ENCODE peak calls at places on chromosome 5, in nine cellular contexts. One of them, this sample, is unnamed.

GRCh38 chr5:72018158-72018803 is 89.0 kb upstream of the MAP1B start:
- DNase-seq in spleen: peak; percentile 72
- DNase-seq in IMR-90: peak; percentile 58
- DNase-seq in sigmoid colon: no peak
- DNase-seq in Peyer's patch: peak; percentile 88
- DNase-seq in body of pancreas: peak; percentile 62
- DNase-seq in HCT116: peak; percentile 57
- DNase-seq in transverse colon: peak; percentile 71
- DNase-seq in testis: peak; percentile 84
- DNase-seq in this sample: no peak

GRCh38 chr5:115196161-115196560 is 26.5 kb upstream of the TRIM36 start:
- DNase-seq in HCT116: no peak
- DNase-seq in sigmoid colon: no peak
- DNase-seq in transverse colon: no peak
- DNase-seq in IMR-90: no peak
- DNase-seq in body of pancreas: no peak
- DNase-seq in testis: no peak
- DNase-seq in spleen: no peak
- DNase-seq in Peyer's patch: no peak
- DNase-seq in this sample: no peak

GRCh38 chr5:24225051-24225450 is 419.7 kb downstream of the CDH10 start:
- DNase-seq in IMR-90: no peak
- DNase-seq in testis: no peak
- DNase-seq in body of pancreas: no peak
- DNase-seq in sigmoid colon: no peak
- DNase-seq in spleen: no peak
- DNase-seq in transverse colon: no peak
- DNase-seq in Peyer's patch: no peak
- DNase-seq in HCT116: no peak
- DNase-seq in this sample: no peak

GRCh38 chr5:157718529-157718928 is 12.7 kb upstream of the THG1L start:
- DNase-seq in body of pancreas: no peak
- DNase-seq in Peyer's patch: no peak
- DNase-seq in IMR-90: peak; percentile 77
- DNase-seq in sigmoid colon: no peak
- DNase-seq in spleen: no peak
- DNase-seq in transverse colon: no peak
- DNase-seq in HCT116: peak; percentile 19
- DNase-seq in testis: no peak
- DNase-seq in this sample: no peak

GRCh38 chr5:109388407-109388806 is 21.4 kb downstream of the PJA2 start:
- DNase-seq in HCT116: no peak
- DNase-seq in testis: no peak
- DNase-seq in Peyer's patch: no peak
- DNase-seq in sigmoid colon: no peak
- DNase-seq in IMR-90: peak; percentile 53
- DNase-seq in transverse colon: no peak
- DNase-seq in body of pancreas: no peak
- DNase-seq in spleen: no peak
- DNase-seq in this sample: no peak

GRCh38 chr5:22651355-22651754 is 201.8 kb downstream of the CDH12 start:
- DNase-seq in HCT116: no peak
- DNase-seq in spleen: no peak
- DNase-seq in body of pancreas: no peak
- DNase-seq in sigmoid colon: no peak
- DNase-seq in Peyer's patch: no peak
- DNase-seq in testis: no peak
- DNase-seq in transverse colon: no peak
- DNase-seq in IMR-90: no peak
- DNase-seq in this sample: no peak

GRCh38 chr5:163867324-163867723 is 361.9 kb downstream of the MAT2B start:
- DNase-seq in IMR-90: peak; percentile 64
- DNase-seq in HCT116: no peak
- DNase-seq in body of pancreas: no peak
- DNase-seq in transverse colon: no peak
- DNase-seq in sigmoid colon: no peak
- DNase-seq in testis: no peak
- DNase-seq in spleen: no peak
- DNase-seq in Peyer's patch: no peak
- DNase-seq in this sample: no peak

GRCh38 chr5:83220331-83220730 is 143.0 kb downstream of the XRCC4 start:
- DNase-seq in Peyer's patch: no peak
- DNase-seq in testis: no peak
- DNase-seq in spleen: no peak
- DNase-seq in body of pancreas: no peak
- DNase-seq in sigmoid colon: no peak
- DNase-seq in transverse colon: no peak
- DNase-seq in HCT116: no peak
- DNase-seq in IMR-90: peak; percentile 8
- DNase-seq in this sample: no peak

GRCh38 chr5:157956271-157956885 is 97.4 kb upstream of the CLINT1 start:
- DNase-seq in testis: no peak
- DNase-seq in Peyer's patch: no peak
- DNase-seq in IMR-90: no peak
- DNase-seq in sigmoid colon: no peak
- DNase-seq in spleen: no peak
- DNase-seq in HCT116: no peak
- DNase-seq in transverse colon: no peak
- DNase-seq in body of pancreas: no peak
- DNase-seq in this sample: no peak

GRCh38 chr5:136016945-136017530 is 11.8 kb upstream of the TGFBI start:
- DNase-seq in HCT116: peak; percentile 98
- DNase-seq in body of pancreas: no peak
- DNase-seq in spleen: no peak
- DNase-seq in testis: no peak
- DNase-seq in Peyer's patch: no peak
- DNase-seq in IMR-90: peak; percentile 74
- DNase-seq in transverse colon: no peak
- DNase-seq in sigmoid colon: peak; percentile 69
- DNase-seq in this sample: no peak

GRCh38 chr5:95879661-95880060 is 57.1 kb upstream of the GLRX start:
- DNase-seq in IMR-90: no peak
- DNase-seq in spleen: no peak
- DNase-seq in testis: no peak
- DNase-seq in sigmoid colon: no peak
- DNase-seq in HCT116: no peak
- DNase-seq in body of pancreas: no peak
- DNase-seq in Peyer's patch: no peak
- DNase-seq in transverse colon: no peak
- DNase-seq in this sample: no peak

GRCh38 chr5:95881833-95882232 is 59.3 kb upstream of the GLRX start:
- DNase-seq in testis: no peak
- DNase-seq in sigmoid colon: no peak
- DNase-seq in transverse colon: no peak
- DNase-seq in IMR-90: no peak
- DNase-seq in body of pancreas: peak; percentile 57
- DNase-seq in HCT116: no peak
- DNase-seq in Peyer's patch: no peak
- DNase-seq in spleen: no peak
- DNase-seq in this sample: no peak

GRCh38 chr5:95880081-95880926 is 57.8 kb upstream of the GLRX start:
- DNase-seq in sigmoid colon: no peak
- DNase-seq in HCT116: no peak
- DNase-seq in IMR-90: no peak
- DNase-seq in spleen: no peak
- DNase-seq in transverse colon: no peak
- DNase-seq in Peyer's patch: no peak
- DNase-seq in testis: no peak
- DNase-seq in body of pancreas: no peak
- DNase-seq in this sample: no peak

GRCh38 chr5:95876782-95877181 is 54.3 kb upstream of the GLRX start:
- DNase-seq in HCT116: no peak
- DNase-seq in spleen: no peak
- DNase-seq in sigmoid colon: no peak
- DNase-seq in body of pancreas: no peak
- DNase-seq in testis: no peak
- DNase-seq in IMR-90: no peak
- DNase-seq in Peyer's patch: no peak
- DNase-seq in transverse colon: no peak
- DNase-seq in this sample: no peak

GRCh38 chr5:95878417-95879323 is 56.1 kb upstream of the GLRX start:
- DNase-seq in testis: no peak
- DNase-seq in IMR-90: no peak
- DNase-seq in body of pancreas: no peak
- DNase-seq in transverse colon: no peak
- DNase-seq in spleen: no peak
- DNase-seq in HCT116: no peak
- DNase-seq in sigmoid colon: no peak
- DNase-seq in Peyer's patch: no peak
- DNase-seq in this sample: no peak
- TF ChIP-seq POLR2A in testis: no peak
- TF ChIP-seq POLR2A in IMR-90: no peak
- TF ChIP-seq POLR2A in body of pancreas: no peak
- TF ChIP-seq POLR2A in transverse colon: no peak
- TF ChIP-seq POLR2A in spleen: no peak
- TF ChIP-seq POLR2A in HCT116: no peak
- TF ChIP-seq POLR2A in sigmoid colon: no peak
- TF ChIP-seq POLR2A in Peyer's patch: no peak
- TF ChIP-seq POLR2A in this sample: no peak

DNA sequence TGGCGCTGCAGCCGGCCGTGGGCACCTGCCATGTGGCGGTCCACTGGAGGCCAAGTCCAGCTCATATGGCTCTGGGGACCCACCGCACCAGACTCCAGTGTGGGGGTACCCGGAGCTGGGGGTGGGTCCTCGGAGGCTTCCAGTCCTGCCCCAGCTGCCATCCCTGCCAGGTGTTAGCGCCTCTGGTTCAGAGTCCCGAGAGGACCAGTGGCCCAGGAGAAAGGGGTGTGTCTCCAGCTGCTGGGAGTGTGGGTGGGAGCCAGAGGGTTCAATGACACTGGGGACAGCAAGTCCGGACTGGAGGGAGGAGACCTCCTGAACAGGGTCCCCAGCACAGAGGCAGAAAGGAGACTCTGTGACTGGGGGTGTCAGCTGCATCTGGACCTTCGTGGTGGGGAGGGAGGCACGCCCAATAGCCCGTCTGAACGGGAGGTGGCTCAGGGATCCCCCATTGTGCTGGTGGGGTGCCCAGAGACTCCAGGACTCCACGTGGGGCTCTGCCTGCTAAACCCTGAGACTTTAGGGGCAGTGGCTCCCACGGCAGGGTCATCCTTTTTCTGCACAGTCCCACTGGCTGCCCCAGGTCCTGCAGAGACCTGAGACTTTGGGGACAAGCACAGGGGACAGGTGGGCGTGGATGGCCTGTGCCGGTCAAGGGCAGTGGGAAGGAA is 2.4 kb upstream of the AHRR start:
- DNase-seq in IMR-90: no peak
- DNase-seq in sigmoid colon: no peak
- DNase-seq in body of pancreas: no peak
- DNase-seq in transverse colon: no peak
- DNase-seq in spleen: no peak
- DNase-seq in testis: peak; percentile 11
- DNase-seq in HCT116: no peak
- DNase-seq in Peyer's patch: no peak
- DNase-seq in this sample: no peak
- H3K27me3 ChIP-seq in IMR-90: no peaks in the 10 kb centered on the region
- H3K27me3 ChIP-seq in sigmoid colon: peaks cover 45% of the 10 kb centered on the region
- H3K27me3 ChIP-seq in body of pancreas: peaks cover 25% of the 10 kb centered on the region
- H3K27me3 ChIP-seq in transverse colon: peaks cover 57% of the 10 kb centered on the region
- H3K27me3 ChIP-seq in spleen: peaks cover 52% of the 10 kb centered on the region
- H3K27me3 ChIP-seq in testis: no peaks in the 10 kb centered on the region
- H3K27me3 ChIP-seq in HCT116: no peaks in the 10 kb centered on the region
- H3K27me3 ChIP-seq in Peyer's patch: no peaks in the 10 kb centered on the region
- H3K27me3 ChIP-seq in this sample: peaks cover 10% of the 10 kb centered on the region

GRCh38 chr5:138032572-138033274 is at the start of gene FAM13B:
- DNase-seq in transverse colon: peak; percentile 82
- DNase-seq in Peyer's patch: peak; percentile 89
- DNase-seq in body of pancreas: peak; percentile 81
- DNase-seq in testis: peak; percentile 81
- DNase-seq in spleen: peak; percentile 96
- DNase-seq in HCT116: peak; percentile 32
- DNase-seq in sigmoid colon: peak; percentile 90
- DNase-seq in IMR-90: peak; percentile 48
- DNase-seq in this sample: peak; percentile 67
- TF ChIP-seq POLR2A in transverse colon: peak; percentile 83
- TF ChIP-seq POLR2A in Peyer's patch: peak; percentile 83
- TF ChIP-seq POLR2A in body of pancreas: peak; percentile 94
- TF ChIP-seq POLR2A in testis: no peak
- TF ChIP-seq POLR2A in spleen: peak; percentile 43
- TF ChIP-seq POLR2A in HCT116: no peak
- TF ChIP-seq POLR2A in sigmoid colon: peak; percentile 73
- TF ChIP-seq POLR2A in IMR-90: peak; percentile 88
- TF ChIP-seq POLR2A in this sample: peak; percentile 80

GRCh38 chr5:159050408-159051091 is 49.2 kb downstream of the EBF1 start:
- DNase-seq in sigmoid colon: no peak
- DNase-seq in spleen: no peak
- DNase-seq in body of pancreas: no peak
- DNase-seq in HCT116: no peak
- DNase-seq in testis: no peak
- DNase-seq in IMR-90: peak; percentile 32
- DNase-seq in Peyer's patch: no peak
- DNase-seq in transverse colon: no peak
- DNase-seq in this sample: no peak
- H3K27me3 ChIP-seq in sigmoid colon: no peaks in the 10 kb centered on the region
- H3K27me3 ChIP-seq in spleen: peaks cover 16% of the 10 kb centered on the region
- H3K27me3 ChIP-seq in body of pancreas: no peaks in the 10 kb centered on the region
- H3K27me3 ChIP-seq in HCT116: peaks cover 85% of the 10 kb centered on the region
- H3K27me3 ChIP-seq in testis: no peaks in the 10 kb centered on the region
- H3K27me3 ChIP-seq in IMR-90: no peaks in the 10 kb centered on the region
- H3K27me3 ChIP-seq in Peyer's patch: no peaks in the 10 kb centered on the region
- H3K27me3 ChIP-seq in transverse colon: peaks cover 38% of the 10 kb centered on the region
- H3K27me3 ChIP-seq in this sample: peaks cover 6% of the 10 kb centered on the region

DNA sequence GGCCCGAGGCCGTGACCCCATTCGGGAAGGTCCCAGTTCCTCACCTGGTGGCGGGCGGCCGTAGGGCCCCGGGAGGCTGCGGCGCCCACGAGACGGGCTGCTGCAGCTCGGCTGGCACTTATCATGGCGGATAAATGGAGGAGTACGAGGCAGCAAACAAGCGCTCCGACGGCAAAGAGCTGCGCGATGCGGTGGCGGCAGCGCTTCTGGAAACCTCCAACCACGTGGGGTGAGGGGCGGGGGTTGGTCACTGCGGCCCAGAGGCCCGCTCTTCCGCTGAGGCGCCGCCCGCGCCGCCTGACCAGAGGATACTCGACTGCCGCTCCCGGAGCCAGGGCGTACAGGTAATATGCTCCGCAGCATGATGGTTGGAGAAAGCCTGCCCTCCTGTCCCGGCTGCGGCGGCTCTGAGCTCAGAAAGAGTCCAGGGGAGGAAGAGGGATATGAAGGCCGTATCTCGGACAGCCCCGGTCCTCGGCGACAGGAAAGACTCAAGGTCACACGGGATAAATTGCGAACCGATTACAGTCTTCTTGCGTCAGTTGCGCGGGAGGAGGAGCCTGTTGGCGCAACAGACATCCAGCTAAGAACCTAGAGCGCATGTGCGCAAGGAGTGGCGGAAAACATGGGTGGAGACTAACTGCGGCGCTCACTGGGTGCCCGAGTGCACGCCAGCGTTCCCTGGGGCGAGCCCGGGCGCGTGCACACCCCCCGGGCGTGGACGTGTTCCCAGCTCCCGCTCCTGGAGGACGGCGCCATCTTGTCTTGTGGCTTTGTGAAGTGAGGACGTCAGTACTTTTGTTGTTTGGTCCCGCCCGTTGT is at the start of gene HSPA9:
- DNase-seq in body of pancreas: peak; percentile 99
- DNase-seq in transverse colon: peak; percentile 99
- DNase-seq in IMR-90: peak; percentile 100
- DNase-seq in testis: peak; percentile 99
- DNase-seq in spleen: peak; percentile 98
- DNase-seq in Peyer's patch: peak; percentile 99
- DNase-seq in sigmoid colon: peak; percentile 99
- DNase-seq in HCT116: peak; percentile 99
- DNase-seq in this sample: peak; percentile 98
- TF ChIP-seq POLR2A in body of pancreas: peak; percentile 96
- TF ChIP-seq POLR2A in transverse colon: peak; percentile 93
- TF ChIP-seq POLR2A in IMR-90: peak; percentile 98
- TF ChIP-seq POLR2A in testis: peak; percentile 65
- TF ChIP-seq POLR2A in spleen: no peak
- TF ChIP-seq POLR2A in Peyer's patch: peak; percentile 85
- TF ChIP-seq POLR2A in sigmoid colon: peak; percentile 92
- TF ChIP-seq POLR2A in HCT116: no peak
- TF ChIP-seq POLR2A in this sample: peak; percentile 85

This sample was measured in prostate gland.